ENCODE peak calls at places on chromosomes 5 and 9, in seven cellular contexts. A is RWPE2, G is HFF-Myc, N is A549, V is astrocyte of the cerebellum, L is mucosa of descending colon, X is activated B cell treated with CpG ODN at 0.5 μM for 24 hours. H is an unnamed sample.

GRCh38 chr9:3240651-3241268 is 285.0 kb downstream of the RFX3 start:
- DNase-seq in A (no peak), G (peak; percentile 22), N (peak; percentile 72), V (peak; percentile 41), L (no peak), X (peak; percentile 35), H (no peak)

GRCh38 chr5:65808261-65808741 is 86.3 kb downstream of the NLN start:
- DNase-seq in A (no peak), G (no peak), N (no peak), V (no peak), L (no peak), X (no peak), H (no peak)

GRCh38 chr5:30040483-30041116 is 1152.9 kb upstream of the CDH6 start:
- DNase-seq in A (no peak), G (no peak), N (peak; percentile 79), V (peak; percentile 79), L (no peak), X (no peak), H (no peak)

GRCh38 chr9:72371151-72371550 is 6.1 kb upstream of the ZFAND5 start:
- DNase-seq in A (no peak), G (no peak), N (no peak), V (no peak), L (no peak), X (no peak), H (no peak)

GRCh38 chr5:131272365-131273123 is 8.7 kb downstream of the CDC42SE2 start:
- DNase-seq in A (no peak), G (no peak), N (no peak), V (no peak), L (no peak), X (no peak), H (no peak)

GRCh38 chr5:177490311-177490991 is 7.0 kb downstream of the PDLIM7 start:
- DNase-seq in A (no peak), G (no peak), N (no peak), V (no peak), L (no peak), X (no peak), H (no peak)

GRCh38 chr9:98808411-98808815 is 943 bp downstream of the GALNT12 start:
- DNase-seq in A (no peak), G (no peak), N (no peak), V (no peak), L (peak; percentile 94), X (no peak), H (no peak)

GRCh38 chr9:130701059-130702022 is 7.8 kb downstream of the EXOSC2 start:
- DNase-seq in A (no peak), G (peak; percentile 42), N (peak; percentile 74), V (peak; percentile 82), L (peak; percentile 66), X (peak; percentile 51), H (peak; percentile 89)

GRCh38 chr9:119861801-119862200 is 492.6 kb upstream of the BRINP1 start:
- DNase-seq in A (no peak), G (no peak), N (no peak), V (no peak), L (no peak), X (no peak), H (no peak)

GRCh38 chr5:31036407-31036806 is 157.1 kb upstream of the CDH6 start:
- DNase-seq in A (no peak), G (no peak), N (no peak), V (peak; percentile 47), L (no peak), X (no peak), H (no peak)

GRCh38 chr5:94017579-94017978 is 276.2 kb upstream of the POU5F2 start:
- DNase-seq in A (no peak), G (no peak), N (no peak), V (peak; percentile 27), L (no peak), X (no peak), H (no peak)

GRCh38 chr5:157718529-157718928 is 12.7 kb upstream of the THG1L start:
- DNase-seq in A (no peak), G (peak; percentile 66), N (peak; percentile 56), V (peak; percentile 65), L (no peak), X (no peak), H (no peak)

GRCh38 chr5:6611561-6612256 is 21.1 kb downstream of the NSUN2 start:
- DNase-seq in A (no peak), G (no peak), N (no peak), V (no peak), L (no peak), X (no peak), H (no peak)

GRCh38 chr9:104078596-104078995 is 15.5 kb upstream of the SMC2 start:
- DNase-seq in A (no peak), G (no peak), N (no peak), V (no peak), L (no peak), X (no peak), H (no peak)

GRCh38 chr5:109812698-109813097 is 123.0 kb downstream of the MAN2A1 start:
- DNase-seq in A (no peak), G (no peak), N (no peak), V (no peak), L (no peak), X (no peak), H (no peak)

GRCh38 chr9:93111371-93112115 is 15.5 kb downstream of the CARD19 start:
- DNase-seq in A (peak; percentile 92), G (no peak), N (no peak), V (no peak), L (peak; percentile 59), X (no peak), H (no peak)

GRCh38 chr5:79107020-79107796 is 4.4 kb upstream of the BHMT start:
- DNase-seq in A (no peak), G (peak; percentile 4), N (no peak), V (no peak), L (no peak), X (no peak), H (no peak)

GRCh38 chr5:7534505-7534904 is 138.6 kb downstream of the ADCY2 start:
- DNase-seq in A (no peak), G (no peak), N (no peak), V (no peak), L (no peak), X (no peak), H (no peak)

GRCh38 chr9:112174223-112174964 is 703 bp downstream of the SUSD1 start:
- DNase-seq in A (no peak), G (peak; percentile 21), N (peak; percentile 69), V (no peak), L (peak; percentile 89), X (peak; percentile 62), H (peak; percentile 75)

GRCh38 chr5:14665949-14666741 is 1.6 kb downstream of the OTULIN start:
- DNase-seq in A (no peak), G (no peak), N (peak; percentile 17), V (no peak), L (peak; percentile 63), X (peak; percentile 34), H (no peak)

GRCh38 chr5:663436-664342 is 29.5 kb downstream of the TPPP start:
- DNase-seq in A (peak; percentile 71), G (no peak), N (no peak), V (no peak), L (peak; percentile 90), X (no peak), H (no peak)

GRCh38 chr5:141850183-141850768 is 27.9 kb downstream of the PCDH1 start:
- DNase-seq in A (no peak), G (no peak), N (peak; percentile 29), V (no peak), L (peak; percentile 74), X (no peak), H (no peak)

GRCh38 chr9:4489919-4490704 is at the start of gene SLC1A1:
- DNase-seq in A (peak; percentile 72), G (no peak), N (peak; percentile 52), V (peak; percentile 11), L (peak; percentile 82), X (peak; percentile 24), H (no peak)

DNA sequence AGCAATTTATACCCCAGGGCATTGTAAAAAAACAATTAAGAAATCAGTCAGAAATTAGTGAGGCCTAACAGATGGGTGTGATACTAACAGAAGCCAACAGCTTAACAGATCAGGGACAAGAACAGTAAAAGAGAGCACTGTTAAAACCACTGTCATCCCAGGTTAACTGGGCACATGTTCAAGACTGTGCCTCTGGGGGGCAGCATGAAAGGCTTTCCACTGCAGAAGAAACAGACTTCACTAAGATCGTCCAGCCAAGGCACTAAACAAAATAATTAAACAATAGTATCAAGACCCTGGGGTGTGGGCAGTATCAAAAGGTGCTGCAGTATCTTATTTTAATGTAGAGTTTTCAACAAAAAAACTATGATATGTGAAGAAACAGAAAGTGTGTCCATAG is 43.5 kb downstream of the FBN2 start:
- DNase-seq in A (no peak), G (no peak), N (peak; percentile 12), V (no peak), L (no peak), X (no peak), H (no peak)
- TF ChIP-seq CTCF in A (peak; percentile 54), G (peak; percentile 38), N (no peak), V (peak; percentile 25), L (no peak), X (no peak), H (peak; percentile 39)

GRCh38 chr9:11319477-11320060 is 706.8 kb upstream of the PTPRD start:
- DNase-seq in A (no peak), G (no peak), N (peak; percentile 10), V (peak; percentile 8), L (no peak), X (no peak), H (no peak)
- TF ChIP-seq CTCF in A (peak; percentile 79), G (no peak), N (no peak), V (peak; percentile 67), L (no peak), X (no peak), H (peak; percentile 78)

GRCh38 chr9:37342493-37342892 is 80.0 kb upstream of the GRHPR start:
- DNase-seq in A (no peak), G (no peak), N (no peak), V (no peak), L (no peak), X (no peak), H (no peak)

GRCh38 chr9:37342895-37343294 is 79.6 kb upstream of the GRHPR start:
- DNase-seq in A (no peak), G (no peak), N (no peak), V (no peak), L (no peak), X (no peak), H (no peak)

GRCh38 chr9:37341704-37342103 is 80.8 kb upstream of the GRHPR start:
- DNase-seq in A (no peak), G (no peak), N (no peak), V (no peak), L (no peak), X (no peak), H (no peak)

GRCh38 chr9:37339945-37340344 is 82.6 kb upstream of the GRHPR start:
- DNase-seq in A (no peak), G (no peak), N (no peak), V (no peak), L (no peak), X (no peak), H (no peak)

DNA sequence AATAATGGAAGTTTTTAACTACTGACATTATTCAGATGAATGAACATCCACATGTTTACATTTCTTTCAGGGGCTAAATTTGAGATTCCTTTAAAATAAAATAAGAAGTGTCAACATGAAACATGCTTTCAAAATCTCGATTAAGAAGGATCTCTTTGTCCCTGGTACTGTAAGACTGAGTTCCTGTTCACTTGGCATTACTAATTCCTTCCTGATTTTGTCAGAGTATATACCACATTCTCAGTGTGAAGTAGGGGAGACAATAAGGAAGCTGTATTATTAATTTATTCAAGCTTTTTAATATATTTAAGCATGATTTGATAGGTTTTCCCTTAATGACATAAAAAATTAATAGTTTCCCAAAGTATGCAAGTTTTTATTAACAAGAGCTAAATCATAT is 81.5 kb upstream of the GRHPR start:
- DNase-seq in A (no peak), G (no peak), N (no peak), V (no peak), L (no peak), X (no peak), H (no peak)
- TF ChIP-seq CTCF in A (no peak), G (no peak), N (no peak), V (no peak), L (no peak), X (no peak), H (no peak)

GRCh38 chr9:122912964-122913673 is at the start of gene ZBTB6:
- DNase-seq in A (peak; percentile 74), G (no peak), N (peak; percentile 88), V (peak; percentile 68), L (peak; percentile 76), X (peak; percentile 66), H (no peak)
- TF ChIP-seq CTCF in A (no peak), G (no peak), N (no peak), V (no peak), L (no peak), X (no peak), H (peak; percentile 11)